ENCODE peak calls at places on chromosomes 3 and 15, in nine cellular contexts. T is endodermal cell, R is hepatic stellate cell, A is pons, Q is psoas muscle, J is trophoblast cell, X is PC-9, K is uterus, Y is NCI-H1105 treated with DMSO at 0.1 percent for 48 hours. I is an unnamed sample.

GRCh38 chr3:8237893-8238292 is 263.7 kb upstream of the LMCD1 start:
- DNase-seq in K (no peak), J (peak; percentile 56), A (no peak), Y (no peak), T (no peak), R (no peak), Q (no peak), X (no peak), I (no peak)

GRCh38 chr3:155386817-155387403 is 93.4 kb upstream of the STRIT1 start:
- DNase-seq in A (no peak), X (no peak), T (no peak), J (no peak), Y (no peak), Q (no peak), K (no peak), R (no peak), I (peak; percentile 3)

GRCh38 chr3:157373783-157374182 is 62.9 kb upstream of the PTX3 start:
- DNase-seq in Q (no peak), Y (no peak), X (no peak), T (peak; percentile 72), R (no peak), J (no peak), A (no peak), K (no peak), I (no peak)

GRCh38 chr3:58690490-58690889 is 23.9 kb upstream of the FAM3D start:
- DNase-seq in Q (no peak), R (no peak), T (no peak), A (no peak), Y (no peak), K (no peak), J (no peak), X (no peak), I (no peak)

GRCh38 chr3:181457190-181457589 is 254.5 kb upstream of the SOX2 start:
- DNase-seq in Q (no peak), J (no peak), A (peak; percentile 99), T (no peak), X (no peak), Y (no peak), R (no peak), K (no peak), I (peak; percentile 0)

GRCh38 chr3:89698208-89698830 is 590.9 kb downstream of the EPHA3 start:
- DNase-seq in R (no peak), A (no peak), J (no peak), X (no peak), Y (no peak), K (no peak), Q (no peak), T (no peak), I (no peak)

GRCh38 chr3:14451844-14452533 is 49.6 kb downstream of the SLC6A6 start:
- DNase-seq in X (peak; percentile 57), Q (peak; percentile 82), T (no peak), J (no peak), A (peak; percentile 78), K (peak; percentile 91), R (peak; percentile 87), Y (no peak), I (peak; percentile 92)

GRCh38 chr15:64930778-64931240 is 19.1 kb downstream of the ANKDD1A start:
- DNase-seq in Q (no peak), T (no peak), A (no peak), J (no peak), Y (no peak), K (peak; percentile 11), R (peak; percentile 66), X (no peak), I (peak; percentile 20)

GRCh38 chr3:38538773-38539353 is 42.7 kb downstream of the EXOG start:
- DNase-seq in A (no peak), J (no peak), R (no peak), K (no peak), T (no peak), X (no peak), Y (no peak), Q (no peak), I (no peak)

GRCh38 chr3:60154011-60154410 is 1097.2 kb downstream of the FHIT start:
- DNase-seq in K (no peak), J (peak; percentile 94), A (no peak), Q (no peak), R (no peak), X (no peak), T (no peak), Y (no peak), I (no peak)

GRCh38 chr3:119643528-119643927 is 16.9 kb downstream of the POPDC2 start:
- DNase-seq in R (peak; percentile 80), A (no peak), J (no peak), Q (no peak), T (no peak), K (no peak), Y (no peak), X (peak; percentile 67), I (peak; percentile 84)

GRCh38 chr3:31196881-31197364 is 302.5 kb upstream of the GADL1 start:
- DNase-seq in Q (peak; percentile 38), K (no peak), Y (no peak), X (no peak), R (peak; percentile 31), A (no peak), J (peak; percentile 36), T (peak; percentile 50), I (peak; percentile 88)

GRCh38 chr3:173826901-173827609 is 429.5 kb downstream of the NLGN1 start:
- DNase-seq in Q (no peak), T (no peak), J (peak; percentile 88), K (no peak), X (no peak), Y (no peak), R (peak; percentile 13), A (no peak), I (peak; percentile 13)

GRCh38 chr15:29345549-29346525 is 76.2 kb upstream of the NSMCE3 start:
- DNase-seq in K (no peak), R (no peak), Y (no peak), T (peak; percentile 91), X (no peak), A (no peak), Q (no peak), J (no peak), I (no peak)

GRCh38 chr3:177446160-177446559 is 248.9 kb upstream of the TBL1XR1 start:
- DNase-seq in R (no peak), K (no peak), Q (no peak), T (no peak), X (no peak), A (peak; percentile 52), J (no peak), Y (no peak), I (no peak)

GRCh38 chr3:196650740-196651311 is 11.3 kb downstream of the NRROS start:
- DNase-seq in J (peak; percentile 57), X (peak; percentile 95), T (peak; percentile 40), K (peak; percentile 67), A (no peak), Y (no peak), R (peak; percentile 99), Q (no peak), I (peak; percentile 98)

GRCh38 chr3:26647078-26647477 is 24.5 kb downstream of the LRRC3B start:
- DNase-seq in Y (no peak), Q (no peak), T (no peak), X (no peak), R (no peak), J (no peak), K (no peak), A (no peak), I (no peak)

GRCh38 chr3:112446343-112446742 is 52.9 kb downstream of the BTLA start:
- DNase-seq in T (no peak), R (no peak), K (no peak), A (no peak), J (peak; percentile 64), X (no peak), Y (no peak), Q (no peak), I (peak; percentile 49)

GRCh38 chr3:67524046-67524445 is 130.4 kb downstream of the SUCLG2 start:
- DNase-seq in R (no peak), K (no peak), Y (no peak), T (no peak), A (no peak), Q (no peak), X (no peak), J (peak; percentile 96), I (no peak)

GRCh38 chr3:78344918-78345317 is 1305.0 kb downstream of the ROBO2 start:
- DNase-seq in J (no peak), T (no peak), A (no peak), X (no peak), R (no peak), Q (no peak), K (no peak), Y (no peak), I (no peak)

GRCh38 chr3:51379301-51379700 is 5.8 kb upstream of the MANF start:
- DNase-seq in Y (no peak), X (peak; percentile 29), J (no peak), R (no peak), Q (no peak), T (no peak), A (no peak), K (no peak), I (peak; percentile 56)

GRCh38 chr15:86201313-86202008 is 121.8 kb downstream of the AGBL1 start:
- DNase-seq in K (no peak), Q (no peak), T (no peak), J (peak; percentile 50), Y (no peak), X (no peak), A (no peak), R (no peak), I (no peak)

GRCh38 chr3:128040041-128040440 is 12.2 kb upstream of the SEC61A1 start:
- DNase-seq in R (no peak), T (no peak), J (no peak), X (no peak), Y (no peak), A (no peak), K (no peak), Q (no peak), I (no peak)

GRCh38 chr3:133962879-133963278 is 66.8 kb downstream of the SLCO2A1 start:
- DNase-seq in J (peak; percentile 80), Y (no peak), T (no peak), A (no peak), R (peak; percentile 27), Q (no peak), K (no peak), X (no peak), I (peak; percentile 61)

GRCh38 chr3:119663885-119664284 is 3.5 kb upstream of the POPDC2 start:
- DNase-seq in K (no peak), R (no peak), Q (no peak), J (no peak), A (no peak), Y (no peak), T (no peak), X (no peak), I (peak; percentile 74)

GRCh38 chr3:125051715-125052581 is 3.8 kb downstream of the HEG1 start:
- DNase-seq in T (peak; percentile 90), J (peak; percentile 61), X (no peak), K (peak; percentile 56), Y (no peak), Q (peak; percentile 69), A (no peak), R (peak; percentile 71), I (peak; percentile 82)

GRCh38 chr3:7787871-7788828 is 713.5 kb upstream of the LMCD1 start:
- DNase-seq in J (no peak), Y (no peak), T (peak; percentile 70), R (no peak), Q (no peak), A (no peak), X (no peak), K (no peak), I (no peak)

GRCh38 chr15:101083336-101084045 is 164.3 kb downstream of the LRRK1 start:
- DNase-seq in K (no peak), R (no peak), T (no peak), X (no peak), Y (no peak), Q (no peak), J (no peak), A (no peak), I (no peak)

GRCh38 chr15:71484080-71484479 is 326.3 kb upstream of the NR2E3 start:
- DNase-seq in R (no peak), X (no peak), K (no peak), Q (no peak), A (no peak), Y (no peak), T (no peak), J (no peak), I (no peak)

GRCh38 chr15:22939051-22939450 is 41.1 kb downstream of the CYFIP1 start:
- DNase-seq in R (no peak), Q (no peak), A (no peak), T (no peak), K (no peak), J (no peak), X (no peak), Y (no peak), I (no peak)

GRCh38 chr3:185737020-185737419 is 87.8 kb downstream of the IGF2BP2 start:
- DNase-seq in J (no peak), R (no peak), T (no peak), X (no peak), A (no peak), K (no peak), Q (no peak), Y (no peak), I (no peak)

I was measured in LHCN-M2.